ENCODE peak calls at places on chromosomes 5 and 9, in six cellular contexts. R, F, W, Q, A and T are unnamed samples.

GRCh38 chr5:30050056-30050815 is 1143.2 kb upstream of the CDH6 start:
- DNase-seq in Q (no peak), A (no peak), R (peak), F (no peak), W (peak), T (no peak)

GRCh38 chr5:1448511-1449011 is 3.3 kb upstream of the SLC6A3 start:
- DNase-seq in W (no peak), A (no peak), F (no peak), Q (peak), R (no peak), T (no peak)

GRCh38 chr5:61450170-61450815 is 118.2 kb downstream of the ZSWIM6 start:
- DNase-seq in F (no peak), Q (no peak), R (peak), A (no peak), W (peak), T (peak)

GRCh38 chr5:141517321-141517720 is 28.4 kb downstream of the PCDHGC5 start:
- DNase-seq in R (no peak), W (no peak), A (no peak), F (no peak), Q (peak), T (no peak)

GRCh38 chr5:72470817-72471216 is 36.4 kb downstream of the ZNF366 start:
- DNase-seq in R (peak), A (no peak), Q (no peak), F (no peak), W (peak), T (peak)

GRCh38 chr9:65449423-65449822 is 164.4 kb upstream of the FOXD4L5 start:
- DNase-seq in Q (no peak), W (no peak), A (no peak), R (no peak), F (no peak), T (no peak)

GRCh38 chr9:121821326-121821725 is 169.9 kb downstream of the DAB2IP start:
- DNase-seq in Q (peak), W (no peak), R (no peak), A (no peak), F (no peak), T (no peak)

GRCh38 chr9:132945186-132946130 is 1.0 kb upstream of the TSC1 start:
- DNase-seq in A (no peak), Q (no peak), R (no peak), F (no peak), W (no peak), T (no peak)

GRCh38 chr5:149073217-149073616 is 10.4 kb upstream of the SH3TC2 start:
- DNase-seq in A (no peak), Q (no peak), W (no peak), F (no peak), R (no peak), T (peak)

GRCh38 chr5:56638061-56638621 is 177.2 kb upstream of the MAP3K1 start:
- DNase-seq in A (no peak), W (no peak), Q (no peak), R (no peak), F (peak), T (no peak)

GRCh38 chr5:178537467-178538381 is 52.5 kb downstream of the COL23A1 start:
- DNase-seq in F (no peak), W (no peak), Q (no peak), R (no peak), A (no peak), T (no peak)

GRCh38 chr5:133698259-133698554 is 85.9 kb upstream of the FSTL4 start:
- DNase-seq in R (no peak), Q (peak), W (no peak), A (no peak), F (no peak), T (no peak)

GRCh38 chr9:126421567-126422428 is 95.2 kb downstream of the MVB12B start:
- DNase-seq in Q (peak), R (no peak), A (peak), F (no peak), W (peak), T (no peak)

GRCh38 chr9:113511856-113512761 is 48.6 kb downstream of the RGS3 start:
- DNase-seq in A (no peak), W (peak), R (peak), F (no peak), Q (no peak), T (peak)

GRCh38 chr9:91359734-91360470 is 1.8 kb downstream of the AUH start:
- DNase-seq in R (no peak), W (no peak), F (no peak), A (no peak), Q (no peak), T (peak)

GRCh38 chr5:126694403-126694802 is 82.5 kb upstream of the LMNB1 start:
- DNase-seq in W (no peak), A (no peak), Q (no peak), F (no peak), R (no peak), T (no peak)

GRCh38 chr9:86112057-86112456 is 12.7 kb upstream of the GOLM1 start:
- DNase-seq in W (no peak), R (no peak), Q (peak), F (no peak), A (no peak), T (no peak)

GRCh38 chr5:180343110-180343845 is 9.9 kb downstream of the GFPT2 start:
- DNase-seq in F (no peak), R (peak), Q (no peak), A (no peak), W (peak), T (no peak)

GRCh38 chr5:116532762-116533525 is 41.7 kb downstream of the SEMA6A start:
- DNase-seq in W (no peak), R (no peak), A (no peak), Q (no peak), F (peak), T (no peak)

GRCh38 chr5:58105836-58106235 is 354.1 kb downstream of the PLK2 start:
- DNase-seq in F (no peak), A (no peak), W (no peak), Q (no peak), R (no peak), T (no peak)

GRCh38 chr5:61160497-61160896 is 1.8 kb downstream of the SMIM15 start:
- DNase-seq in R (no peak), Q (no peak), A (no peak), F (no peak), W (no peak), T (no peak)

GRCh38 chr5:96439477-96440184 is 6.6 kb upstream of the PCSK1 start:
- DNase-seq in A (no peak), F (no peak), Q (no peak), R (peak), W (no peak), T (no peak)

GRCh38 chr5:108260105-108260857 is 121.6 kb downstream of the FBXL17 start:
- DNase-seq in Q (peak), W (peak), R (peak), A (peak), F (peak), T (peak)

GRCh38 chr5:3654515-3654914 is 58.9 kb downstream of the IRX1 start:
- DNase-seq in F (no peak), R (no peak), A (no peak), W (no peak), Q (peak), T (no peak)

GRCh38 chr5:62934319-62934718 is 355.7 kb downstream of the LRRC70 start:
- DNase-seq in Q (no peak), W (no peak), R (no peak), F (no peak), A (no peak), T (no peak)

GRCh38 chr5:51521583-51521982 is 138.3 kb downstream of the ISL1 start:
- DNase-seq in R (no peak), W (no peak), Q (no peak), A (no peak), F (no peak), T (no peak)

GRCh38 chr5:113215401-113216060 is 219.3 kb downstream of the TSSK1B start:
- DNase-seq in W (peak), Q (no peak), R (no peak), F (no peak), A (no peak), T (no peak)

GRCh38 chr5:175642998-175643397 is 14.9 kb upstream of the HRH2 start:
- DNase-seq in R (no peak), Q (no peak), A (no peak), F (no peak), W (no peak), T (no peak)

GRCh38 chr5:149932445-149933350 is 11.9 kb downstream of the PDE6A start:
- DNase-seq in F (peak), R (peak), A (peak), Q (no peak), W (no peak), T (no peak)

GRCh38 chr5:120055858-120056257 is 408.2 kb upstream of the PRR16 start:
- DNase-seq in R (peak), Q (no peak), F (no peak), A (no peak), W (peak), T (peak)

GRCh38 chr9:37311938-37312730 is 110.4 kb upstream of the GRHPR start:
- DNase-seq in W (peak), F (no peak), Q (no peak), A (no peak), R (peak), T (peak)

GRCh38 chr5:1337490-1338195 is 7.3 kb downstream of the CLPTM1L start:
- DNase-seq in R (no peak), W (no peak), A (no peak), Q (no peak), F (no peak), T (no peak)

GRCh38 chr5:58073246-58073645 is 386.6 kb downstream of the PLK2 start:
- DNase-seq in A (no peak), R (no peak), F (no peak), Q (no peak), W (no peak), T (no peak)

GRCh38 chr5:177358333-177358939 is 712 bp downstream of the RGS14 start:
- DNase-seq in A (no peak), R (no peak), W (no peak), Q (no peak), F (no peak), T (no peak)

GRCh38 chr5:177359451-177359851 is 1.7 kb downstream of the RGS14 start:
- DNase-seq in W (no peak), Q (no peak), F (no peak), A (no peak), R (no peak), T (no peak)

GRCh38 chr5:177356756-177357458 is 817 bp upstream of the RGS14 start:
- DNase-seq in F (no peak), A (no peak), Q (no peak), W (no peak), R (no peak), T (no peak)

GRCh38 chr5:177355868-177356168 is 1.9 kb upstream of the RGS14 start:
- DNase-seq in A (no peak), R (no peak), W (no peak), F (no peak), Q (no peak), T (no peak)

GRCh38 chr5:177357459-177358332 is at the start of gene RGS14:
- DNase-seq in Q (peak), W (peak), A (peak), R (peak), F (no peak), T (peak)
- H3K4me3 ChIP-seq in Q (peak), W (no peak), A (peak), R (no peak), F (no peak), T (peak)

GRCh38 chr9:131771646-131772045 is 31.8 kb upstream of the RAPGEF1 start:
- DNase-seq in Q (no peak), W (no peak), F (no peak), R (no peak), A (no peak), T (no peak)
- H3K4me3 ChIP-seq in Q (no peak), W (no peak), F (no peak), R (no peak), A (no peak), T (no peak)

GRCh38 chr5:160727296-160727997 is 124.6 kb downstream of the ATP10B start:
- DNase-seq in A (no peak), R (no peak), W (no peak), F (no peak), Q (no peak), T (no peak)
- H3K4me3 ChIP-seq in A (no peak), R (no peak), W (no peak), F (no peak), Q (no peak), T (no peak)

GRCh38 chr5:173282916-173283315 is 45.3 kb downstream of the STC2 start:
- DNase-seq in Q (no peak), F (no peak), R (no peak), A (no peak), W (no peak), T (no peak)

GRCh38 chr5:173281910-173282309 is 46.3 kb downstream of the STC2 start:
- DNase-seq in A (no peak), Q (no peak), W (no peak), R (peak), F (no peak), T (peak)

GRCh38 chr5:173279166-173279565 is 44.2 kb upstream of the NKX2-5 start:
- DNase-seq in W (no peak), R (no peak), F (no peak), Q (no peak), A (no peak), T (no peak)

GRCh38 chr5:173287086-173287485 is 41.1 kb downstream of the STC2 start:
- DNase-seq in R (no peak), F (no peak), Q (no peak), A (no peak), W (no peak), T (peak)

GRCh38 chr5:173283318-173284288 is 44.6 kb downstream of the STC2 start:
- DNase-seq in F (peak), W (peak), Q (peak), A (peak), R (peak), T (peak)
- H3K4me3 ChIP-seq in F (peak), W (peak), Q (no peak), A (peak), R (peak), T (peak)

DNA sequence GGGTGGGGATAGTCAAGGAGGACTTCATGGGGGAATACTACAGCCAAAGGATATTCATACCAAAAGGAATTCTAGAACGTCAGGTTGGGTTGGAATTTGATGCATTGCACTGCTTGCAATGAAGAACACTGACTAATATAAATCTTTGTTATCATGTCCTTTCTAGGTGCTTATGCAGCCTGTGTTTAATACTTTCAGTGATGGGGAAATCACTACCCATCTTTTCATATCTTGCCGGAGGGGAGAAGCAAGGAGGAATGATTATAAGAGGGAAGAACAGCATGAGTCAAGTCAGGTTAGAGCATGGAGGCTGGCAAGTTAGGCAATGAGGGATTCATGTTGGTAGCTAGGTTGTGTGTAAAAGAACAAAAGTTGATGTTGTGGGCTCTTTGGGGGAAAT is 5.1 kb upstream of the CCDC69 start:
- DNase-seq in F (no peak), Q (no peak), R (no peak), W (no peak), A (no peak), T (no peak)
- H3K4me3 ChIP-seq in F (no peak), Q (no peak), R (no peak), W (no peak), A (no peak), T (no peak)

GRCh38 chr9:137241490-137242328 is 622 bp downstream of the TUBB4B start:
- DNase-seq in A (peak), Q (peak), W (peak), R (peak), F (no peak), T (peak)
- H3K4me3 ChIP-seq in A (peak), Q (peak), W (peak), R (peak), F (peak), T (peak)

GRCh38 chr9:111900081-111900805 is 3.6 kb downstream of the UGCG start:
- DNase-seq in R (peak), F (no peak), A (no peak), W (no peak), Q (no peak), T (no peak)

GRCh38 chr9:111898331-111899096 is 1.9 kb downstream of the UGCG start:
- DNase-seq in W (peak), F (no peak), Q (no peak), A (no peak), R (peak), T (no peak)

GRCh38 chr9:111902396-111903147 is 6.0 kb downstream of the UGCG start:
- DNase-seq in W (no peak), R (peak), F (no peak), Q (no peak), A (no peak), T (peak)

GRCh38 chr9:111903996-111904395 is 7.4 kb downstream of the UGCG start:
- DNase-seq in W (no peak), A (no peak), F (no peak), R (no peak), Q (no peak), T (no peak)

DNA sequence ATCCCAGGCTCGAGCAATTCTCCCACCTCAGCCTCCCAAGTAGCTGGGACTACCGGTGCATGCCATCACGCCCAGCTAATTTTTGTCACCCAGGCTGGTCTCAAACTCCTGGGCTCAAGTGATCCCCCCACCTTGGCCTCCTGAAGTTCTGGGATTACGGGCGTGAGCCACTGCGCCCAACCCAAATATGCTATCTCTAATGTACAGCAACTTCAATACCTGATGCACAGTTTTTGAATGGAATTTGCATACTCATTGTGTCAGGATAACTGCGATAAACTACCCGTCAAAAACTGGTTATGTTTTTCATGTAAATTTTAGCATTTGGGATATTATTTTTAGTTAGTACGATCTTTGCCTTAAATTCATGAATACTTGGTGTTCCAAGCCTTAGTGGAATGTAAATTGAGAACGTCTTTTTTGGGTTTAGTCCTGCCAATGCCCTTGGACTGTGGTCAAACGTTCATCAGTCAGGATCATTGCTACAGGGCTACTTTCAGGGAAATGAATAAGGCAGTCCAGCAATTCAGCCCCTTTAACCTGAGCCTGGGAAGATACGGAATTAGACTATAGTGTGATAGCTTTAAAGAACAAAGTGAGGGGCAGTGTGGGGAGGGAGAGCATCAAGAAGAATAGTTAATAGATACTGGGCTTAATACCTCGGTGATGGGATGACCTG is 4.5 kb downstream of the UGCG start:
- DNase-seq in Q (no peak), W (no peak), A (no peak), F (no peak), R (no peak), T (no peak)
- H3K4me3 ChIP-seq in Q (no peak), W (no peak), A (peak), F (no peak), R (peak), T (no peak)

DNA sequence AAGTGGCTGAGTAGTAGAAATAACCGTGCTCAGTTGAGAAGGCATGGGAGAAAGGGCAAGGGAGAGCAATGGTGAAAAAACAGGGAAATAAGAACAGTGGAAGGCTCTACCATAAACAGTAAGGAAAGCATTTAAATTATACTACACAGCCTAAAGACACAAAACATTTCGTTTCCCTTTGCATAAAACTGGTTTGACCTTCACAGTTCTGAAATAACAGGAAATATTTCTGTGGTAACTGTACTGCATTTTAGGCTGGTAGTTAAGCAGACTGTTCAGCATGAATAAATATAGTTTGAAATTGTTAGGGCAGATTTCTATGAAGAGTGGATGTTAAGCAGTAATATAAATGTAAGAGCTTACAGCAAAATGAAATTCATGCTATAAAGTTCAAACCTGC is 147.5 kb downstream of the CSNK1G3 start:
- DNase-seq in F (no peak), A (no peak), R (peak), W (peak), Q (no peak), T (no peak)
- H3K4me3 ChIP-seq in F (no peak), A (no peak), R (no peak), W (no peak), Q (no peak), T (no peak)